ENCODE peak calls at places on chromosomes 4 and X, in seven cellular contexts. R is HFF-Myc, I is A549, V is AG10803, W is fibroblast of the aortic adventitia, C is fibroblast of lung, B is GM12865. F is an unnamed sample.
A peak's percentile ranks its signal among the peaks of the same experiment; 100 is the strongest.

GRCh38 chr4:18319456-18319855 is 297.9 kb upstream of the LCORL start:
- DNase-seq in W (no peak), R (no peak), B (no peak), I (no peak), C (no peak), V (no peak), F (no peak)

GRCh38 chr4:156774422-156774821 is 197.2 kb downstream of the PDGFC start:
- DNase-seq in C (peak; percentile 96), V (peak; percentile 96), I (no peak), W (peak; percentile 95), R (no peak), B (no peak), F (no peak)

GRCh38 chr4:44985152-44985551 is 258.8 kb upstream of the GNPDA2 start:
- DNase-seq in C (no peak), B (no peak), I (no peak), R (no peak), V (no peak), W (no peak), F (no peak)

GRCh38 chr4:3306465-3306864 is 13.6 kb downstream of the RGS12 start:
- DNase-seq in R (no peak), C (no peak), V (no peak), I (no peak), B (no peak), W (no peak), F (no peak)

GRCh38 chr4:4386296-4386735 is 586 bp upstream of the NSG1 start:
- DNase-seq in C (no peak), B (no peak), V (no peak), W (no peak), I (no peak), R (no peak), F (no peak)

GRCh38 chr4:78613522-78614311 is 62.1 kb downstream of the ANXA3 start:
- DNase-seq in I (no peak), V (no peak), R (no peak), C (no peak), W (no peak), B (peak; percentile 81), F (no peak)

GRCh38 chr4:65865489-65865888 is 195.2 kb upstream of the EPHA5 start:
- DNase-seq in I (no peak), B (peak; percentile 6), C (peak; percentile 3), V (peak; percentile 1), W (peak; percentile 11), R (no peak), F (peak; percentile 0)

GRCh38 chr4:181350578-181351420 is 892.4 kb upstream of the TENM3 start:
- DNase-seq in V (no peak), R (no peak), B (no peak), C (no peak), I (no peak), W (no peak), F (no peak)

GRCh38 chrX:16882188-16882587 is 12.0 kb upstream of the RBBP7 start:
- DNase-seq in R (no peak), W (peak; percentile 27), B (peak; percentile 41), I (no peak), V (no peak), C (peak; percentile 33), F (peak; percentile 41)

GRCh38 chr4:42702895-42703294 is 46.0 kb upstream of the ATP8A1 start:
- DNase-seq in C (no peak), R (no peak), V (no peak), W (no peak), B (no peak), I (no peak), F (no peak)

GRCh38 chrX:34638116-34638515 is 19.0 kb downstream of the TMEM47 start:
- DNase-seq in B (peak; percentile 11), I (peak; percentile 1), W (peak; percentile 72), C (peak; percentile 29), R (no peak), V (peak; percentile 31), F (peak; percentile 30)

GRCh38 chr4:55169352-55169959 is 44.1 kb upstream of the KDR start:
- DNase-seq in C (peak; percentile 44), W (no peak), B (no peak), V (no peak), I (no peak), R (no peak), F (no peak)

GRCh38 chr4:123744664-123745290 is 348.2 kb downstream of the SPRY1 start:
- DNase-seq in V (peak; percentile 16), B (peak; percentile 13), I (no peak), C (peak; percentile 53), W (peak; percentile 85), R (no peak), F (peak; percentile 45)

GRCh38 chr4:176150283-176150682 is 45.1 kb downstream of the SPATA4 start:
- DNase-seq in I (no peak), W (peak; percentile 65), C (peak; percentile 31), V (peak; percentile 50), B (peak; percentile 18), R (peak; percentile 4), F (peak; percentile 29)

GRCh38 chr4:89055157-89056080 is 1.6 kb downstream of the FAM13A start:
- DNase-seq in R (no peak), V (no peak), W (no peak), C (no peak), I (no peak), B (no peak), F (no peak)

GRCh38 chr4:63529581-63529980 is 879.7 kb downstream of the TECRL start:
- DNase-seq in V (no peak), W (no peak), C (no peak), I (no peak), B (no peak), R (no peak), F (no peak)

GRCh38 chr4:21596521-21596920 is 352.1 kb downstream of the KCNIP4 start:
- DNase-seq in W (no peak), I (no peak), B (no peak), R (no peak), C (no peak), V (no peak), F (no peak)

GRCh38 chr4:180333156-180333555 is 1910.0 kb upstream of the TENM3 start:
- DNase-seq in I (no peak), R (no peak), W (no peak), V (no peak), B (no peak), C (peak; percentile 74), F (no peak)

GRCh38 chrX:133754657-133755056 is 230.7 kb downstream of the GPC3 start:
- DNase-seq in C (no peak), W (no peak), R (no peak), V (no peak), I (no peak), B (no peak), F (no peak)

GRCh38 chr4:12179264-12179616 is 750.5 kb upstream of the HS3ST1 start:
- DNase-seq in V (no peak), W (no peak), B (no peak), C (no peak), I (no peak), R (no peak), F (no peak)

GRCh38 chr4:48798117-48798516 is 18.0 kb upstream of the FRYL start:
- DNase-seq in C (no peak), I (no peak), R (no peak), B (no peak), W (no peak), V (no peak), F (no peak)

GRCh38 chr4:48804584-48805301 is 24.7 kb upstream of the FRYL start:
- DNase-seq in R (no peak), I (no peak), B (no peak), V (no peak), W (peak; percentile 13), C (no peak), F (no peak)

GRCh38 chr4:48799157-48799556 is 19.1 kb upstream of the FRYL start:
- DNase-seq in R (no peak), I (no peak), B (peak; percentile 33), W (peak; percentile 4), V (no peak), C (peak; percentile 11), F (no peak)

GRCh38 chr4:48801739-48802138 is 21.7 kb upstream of the FRYL start:
- DNase-seq in I (no peak), V (no peak), W (peak; percentile 38), C (peak; percentile 15), B (no peak), R (no peak), F (no peak)

GRCh38 chr4:48801016-48801715 is 21.1 kb upstream of the FRYL start:
- DNase-seq in W (no peak), I (no peak), B (no peak), V (no peak), R (no peak), C (no peak), F (no peak)
- H3K4me3 ChIP-seq in W (no peak overlapping the region), I (no peak overlapping the region), B (no peak overlapping the region), V (no peak overlapping the region), R (no peak overlapping the region), C (no peak overlapping the region), F (no peak overlapping the region)

GRCh38 chr4:6942238-6942800 is 32.7 kb downstream of the TBC1D14 start:
- DNase-seq in I (peak; percentile 29), V (peak; percentile 97), C (peak; percentile 95), W (peak; percentile 96), R (peak; percentile 71), B (peak; percentile 93), F (peak; percentile 31)

GRCh38 chr4:6939761-6940743 is 30.4 kb downstream of the TBC1D14 start:
- DNase-seq in C (no peak), I (no peak), V (no peak), R (no peak), B (peak; percentile 73), W (no peak), F (no peak)

GRCh38 chr4:6943012-6943869 is 33.6 kb downstream of the TBC1D14 start:
- DNase-seq in R (no peak), W (no peak), I (no peak), B (no peak), V (no peak), C (no peak), F (peak; percentile 62)

GRCh38 chr4:6940744-6941137 is 31.1 kb downstream of the TBC1D14 start:
- DNase-seq in I (no peak), W (no peak), V (no peak), R (no peak), B (no peak), C (no peak), F (no peak)

GRCh38 chr4:6941796-6942195 is 32.2 kb downstream of the TBC1D14 start:
- DNase-seq in I (no peak), V (no peak), W (no peak), R (no peak), B (peak; percentile 19), C (no peak), F (no peak)
- H3K4me3 ChIP-seq in I (no peak overlapping the region), V (peak overlapping the region; percentile 5), W (no peak overlapping the region), R (no peak overlapping the region), B (no peak overlapping the region), C (peak overlapping the region; percentile 3), F (no peak overlapping the region)

GRCh38 chrX:155778844-155779553 is 102.1 kb upstream of the VAMP7 start:
- DNase-seq in W (no peak), R (no peak), B (no peak), C (no peak), I (no peak), V (no peak), F (no peak)
- H3K4me3 ChIP-seq in W (no peak overlapping the region), R (no peak overlapping the region), B (no peak overlapping the region), C (no peak overlapping the region), I (no peak overlapping the region), V (no peak overlapping the region), F (no peak overlapping the region)

GRCh38 chr4:140162596-140162995 is 8.6 kb upstream of the MAML3 start:
- DNase-seq in V (no peak), I (no peak), B (no peak), R (no peak), W (no peak), C (no peak), F (no peak)
- H3K4me3 ChIP-seq in V (no peak overlapping the region), I (no peak overlapping the region), B (no peak overlapping the region), R (no peak overlapping the region), W (peak overlapping the region; percentile 36), C (no peak overlapping the region), F (no peak overlapping the region)

F was measured in small intestine.